ENCODE peak calls at places on chromosomes 1 and 21, in four cellular contexts. G is K562, M is GM12878, I is HepG2. Q is an unnamed sample.

GRCh38 chr1:24720152-24720551 is 25.1 kb upstream of the CLIC4 start:
- DNase-seq in I (peak), M (no peak), G (peak), Q (no peak)

GRCh38 chr1:52751589-52752306 is 25.5 kb downstream of the ZYG11B start:
- DNase-seq in G (peak), I (no peak), M (no peak), Q (no peak)

GRCh38 chr1:233391338-233391737 is 63.8 kb downstream of the MAP3K21 start:
- DNase-seq in I (no peak), G (no peak), M (no peak), Q (no peak)

GRCh38 chr1:182507685-182508084 is 57.7 kb downstream of the RGSL1 start:
- DNase-seq in M (no peak), G (no peak), I (no peak), Q (no peak)

GRCh38 chr1:161198206-161198876 is 513 bp downstream of the ADAMTS4 start:
- DNase-seq in M (no peak), G (no peak), I (peak), Q (peak)

GRCh38 chr1:199742547-199742946 is 285.0 kb upstream of the NR5A2 start:
- DNase-seq in G (no peak), M (no peak), I (no peak), Q (no peak)

GRCh38 chr1:149916927-149917310 is 725 bp downstream of the SV2A start:
- DNase-seq in I (no peak), G (no peak), M (no peak), Q (no peak)

GRCh38 chr1:56527548-56528302 is 51.6 kb downstream of the PLPP3 start:
- DNase-seq in I (no peak), G (no peak), M (no peak), Q (peak)

GRCh38 chr1:56872597-56872996 is 18.0 kb downstream of the C8A start:
- DNase-seq in G (no peak), I (no peak), M (no peak), Q (no peak)

GRCh38 chr1:246609632-246610031 is 43.4 kb downstream of the CNST start:
- DNase-seq in G (no peak), I (no peak), M (no peak), Q (no peak)

GRCh38 chr1:205537386-205538018 is 33.0 kb downstream of the CDK18 start:
- DNase-seq in M (no peak), G (no peak), I (no peak), Q (no peak)

GRCh38 chr1:114111731-114112661 is 41.7 kb downstream of the SYT6 start:
- DNase-seq in M (no peak), I (no peak), G (no peak), Q (no peak)

GRCh38 chr1:32361308-32361673 is 994 bp downstream of the FAM229A start:
- DNase-seq in G (no peak), M (no peak), I (no peak), Q (no peak)

GRCh38 chr1:15172405-15173259 is 19.1 kb downstream of the TMEM51 start:
- DNase-seq in I (peak), G (no peak), M (no peak), Q (no peak)
- TF ChIP-seq FOXK2 in I (no peak), G (no peak), M (no peak), Q (no peak)

GRCh38 chr1:209871430-209871829 is 43.7 kb downstream of the UTP25 start:
- DNase-seq in G (no peak), M (no peak), I (no peak), Q (no peak)

GRCh38 chr1:209869242-209870149 is 41.7 kb downstream of the UTP25 start:
- DNase-seq in G (no peak), M (no peak), I (no peak), Q (no peak)

GRCh38 chr1:209871006-209871405 is 43.2 kb downstream of the UTP25 start:
- DNase-seq in I (no peak), G (no peak), M (no peak), Q (no peak)

GRCh38 chr1:209873067-209873810 is 45.5 kb downstream of the UTP25 start:
- DNase-seq in I (no peak), G (no peak), M (no peak), Q (no peak)

DNA sequence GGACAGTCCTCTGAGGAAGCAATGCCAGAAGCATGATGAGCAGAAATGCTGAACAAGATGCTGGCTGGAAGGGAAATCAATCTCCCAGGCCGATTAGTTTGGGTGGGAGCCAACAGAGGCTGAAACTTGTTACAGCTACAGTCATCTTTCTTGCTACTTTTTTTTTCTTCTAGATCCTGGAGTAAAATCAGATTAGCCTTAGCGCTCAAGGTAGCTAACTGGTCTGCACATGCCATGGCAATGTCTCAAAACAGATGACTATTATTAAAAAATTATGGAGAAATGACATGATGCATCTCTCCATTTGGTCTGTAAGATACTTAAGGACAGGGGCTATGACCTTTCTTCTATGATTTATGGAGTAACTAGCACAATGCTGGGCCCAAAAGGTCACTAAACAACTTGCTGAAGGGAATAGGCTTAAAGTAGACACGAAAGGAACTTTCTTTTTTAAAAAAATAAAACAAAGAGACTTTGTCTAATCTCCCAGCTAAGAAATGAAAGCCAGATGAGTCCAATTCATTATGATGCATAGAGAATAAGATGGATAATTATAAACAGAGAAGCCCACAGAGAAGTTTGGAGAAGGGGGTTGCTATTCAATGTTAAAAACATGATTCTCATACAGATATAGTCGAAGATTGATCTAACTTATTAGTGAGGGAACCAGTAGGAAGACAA is 42.5 kb downstream of the UTP25 start:
- DNase-seq in I (no peak), M (no peak), G (no peak), Q (no peak)
- TF ChIP-seq SP1 in I (no peak), M (no peak), G (no peak), Q (no peak)

GRCh38 chr1:5373281-5373680 is 618.9 kb downstream of the NPHP4 start:
- DNase-seq in G (no peak), I (no peak), M (no peak), Q (no peak)

GRCh38 chr1:5375437-5375836 is 616.8 kb downstream of the NPHP4 start:
- DNase-seq in M (no peak), I (no peak), G (no peak), Q (no peak)

GRCh38 chr1:5374176-5374575 is 618.0 kb downstream of the NPHP4 start:
- DNase-seq in G (no peak), I (no peak), M (no peak), Q (no peak)

GRCh38 chr1:5376538-5377247 is 615.5 kb downstream of the NPHP4 start:
- DNase-seq in I (no peak), M (no peak), G (no peak), Q (no peak)

GRCh38 chr1:5379176-5379759 is 613.0 kb downstream of the NPHP4 start:
- DNase-seq in G (no peak), M (no peak), I (no peak), Q (no peak)
- TF ChIP-seq FOXK2 in G (no peak), M (no peak), I (no peak), Q (no peak)

DNA sequence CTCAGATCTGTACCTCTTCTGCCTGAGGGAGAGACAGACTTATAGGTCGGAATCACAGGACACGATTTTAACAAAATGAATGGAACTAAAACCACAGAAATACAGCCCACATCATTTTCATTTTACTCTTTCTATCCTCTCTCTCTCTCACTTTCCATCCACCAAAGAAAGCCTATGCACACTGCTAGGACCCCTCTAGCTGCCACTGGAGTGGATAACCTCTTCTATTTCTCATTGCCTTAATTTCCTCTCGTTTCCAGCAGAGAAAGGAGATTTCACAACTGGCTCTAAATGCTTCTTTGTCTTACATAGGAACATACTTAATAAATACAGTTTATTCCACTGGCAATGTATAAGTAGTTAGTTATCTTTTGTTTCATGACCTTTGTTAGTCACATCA is 867.8 kb upstream of the ADGRL4 start:
- DNase-seq in G (no peak), I (no peak), M (no peak), Q (no peak)
- TF ChIP-seq SP1 in G (no peak), I (no peak), M (no peak), Q (no peak)

GRCh38 chr21:44941567-44941966 is 1.7 kb downstream of the SLX9 start:
- DNase-seq in G (no peak), M (no peak), I (no peak), Q (no peak)

GRCh38 chr21:44942566-44942965 is 2.7 kb downstream of the SLX9 start:
- DNase-seq in G (no peak), I (no peak), M (no peak), Q (no peak)

GRCh38 chr21:44938976-44939531 is 775 bp upstream of the SLX9 start:
- DNase-seq in I (peak), M (no peak), G (no peak), Q (no peak)

GRCh38 chr21:44939532-44940115 is at the start of gene SLX9:
- DNase-seq in I (peak), G (peak), M (no peak), Q (peak)

GRCh38 chr21:44940116-44940631 is 345 bp downstream of the SLX9 start:
- DNase-seq in I (no peak), G (no peak), M (no peak), Q (no peak)
- TF ChIP-seq FOXK2 in I (no peak), G (no peak), M (no peak), Q (no peak)

GRCh38 chr1:166956057-166956850 is 19.1 kb downstream of the ILDR2 start:
- DNase-seq in I (no peak), G (no peak), M (no peak), Q (no peak)

GRCh38 chr1:166956872-166957271 is 18.5 kb downstream of the ILDR2 start:
- DNase-seq in G (no peak), M (no peak), I (no peak), Q (no peak)

DNA sequence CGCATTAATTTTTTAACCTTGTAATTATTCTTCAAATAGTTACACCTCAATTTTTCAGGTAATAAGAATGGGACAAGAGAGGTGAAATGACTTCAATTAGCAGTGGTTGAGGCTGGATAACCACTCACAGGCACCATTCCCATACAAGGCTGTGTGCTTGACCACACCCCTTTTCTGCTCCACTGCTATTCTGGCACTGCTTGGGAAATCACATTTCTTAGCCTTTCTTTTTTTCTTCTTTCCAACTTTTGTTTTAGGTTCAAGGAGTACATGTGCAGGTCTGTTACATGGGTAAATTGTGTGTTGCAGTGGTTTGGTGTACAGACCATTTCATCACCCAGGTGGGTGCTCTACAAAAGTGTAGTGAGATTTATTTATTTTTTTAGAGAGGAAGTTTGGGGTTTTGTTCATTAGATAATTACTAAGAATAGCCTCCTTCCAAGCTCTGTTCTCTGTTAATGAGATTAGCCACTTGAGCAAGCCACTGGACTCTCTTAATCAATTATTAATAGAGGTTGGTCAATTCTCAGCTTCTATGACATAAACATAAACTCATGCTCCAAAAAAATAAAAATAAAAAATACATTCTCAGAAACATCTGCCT is 14.4 kb downstream of the ILDR2 start:
- DNase-seq in G (no peak), I (no peak), M (no peak), Q (no peak)
- TF ChIP-seq SP1 in G (no peak), I (no peak), M (no peak), Q (no peak)

DNA sequence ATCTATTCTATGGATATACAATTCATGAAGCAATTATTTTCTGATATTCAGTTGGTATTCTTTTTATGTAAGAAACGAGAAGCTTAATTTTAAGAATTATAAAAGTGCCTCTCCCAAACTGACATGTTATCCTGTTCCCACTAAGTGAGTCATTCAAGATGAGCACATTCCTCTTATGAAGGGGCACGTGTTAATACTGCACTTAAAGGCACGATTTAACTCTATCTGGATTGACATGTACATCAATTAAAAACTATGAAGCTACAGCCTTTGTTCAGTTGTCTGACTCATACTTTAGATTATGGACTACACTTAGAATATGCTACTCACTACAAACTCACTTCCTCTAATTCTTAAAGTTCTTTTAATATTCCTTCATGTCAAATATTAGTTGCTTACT is 111.6 kb downstream of the CYYR1 start:
- DNase-seq in M (no peak), G (no peak), I (no peak), Q (no peak)
- TF ChIP-seq FOXK2 in M (no peak), G (no peak), I (no peak), Q (no peak)

DNA sequence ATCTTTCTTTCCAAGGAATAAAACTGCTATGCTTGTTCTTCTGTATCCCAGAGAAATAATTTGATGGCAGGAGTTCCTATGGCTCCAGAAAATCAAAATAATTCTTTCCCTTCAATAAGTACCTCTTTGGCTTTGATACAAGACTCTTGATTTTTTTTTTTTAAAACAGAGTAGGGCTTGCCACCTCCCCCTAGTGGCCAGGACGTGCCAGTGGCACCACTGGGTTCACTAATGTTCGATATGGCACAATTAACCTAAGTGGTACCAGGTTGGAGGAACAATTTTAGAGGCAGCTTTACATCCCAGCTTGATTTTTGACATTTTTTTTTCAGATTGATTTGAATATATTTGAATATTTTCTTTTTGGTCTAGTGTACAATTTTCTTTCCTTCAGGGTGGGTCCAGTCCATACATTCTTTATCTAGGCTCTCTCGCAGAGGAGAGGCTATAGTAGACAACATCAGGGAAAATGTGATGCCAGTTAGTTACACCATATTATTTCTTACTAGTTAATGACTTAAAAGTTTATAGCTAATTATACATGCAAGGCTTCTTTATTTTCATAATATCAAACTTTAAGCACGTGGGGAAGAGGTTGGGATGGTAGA is 330.9 kb downstream of the S1PR1 start:
- DNase-seq in I (peak), M (no peak), G (peak), Q (peak)
- TF ChIP-seq SP1 in I (no peak), M (no peak), G (no peak), Q (no peak)

Q was measured in HEK293T.